ENCODE peak calls at places on chromosomes 12 and 14, in eight cellular contexts. B is astrocyte of the spinal cord, Q is GM20000, P is coronary artery, J is MCF 10A, X is choroid plexus epithelial cell, G is natural killer cell, Z is K562. Y is an unnamed sample.

GRCh38 chr12:101908395-101908794 is 31.0 kb downstream of the DRAM1 start:
- DNase-seq in B (no peak), Q (no peak), P (no peak), J (no peak), X (no peak), G (no peak), Z (no peak), Y (no peak)

GRCh38 chr14:100421756-100422470 is 98.8 kb downstream of the SLC25A47 start:
- DNase-seq in B (no peak), Q (no peak), P (no peak), J (no peak), X (no peak), G (no peak), Z (no peak), Y (no peak)

GRCh38 chr12:29980304-29980703 is 196.6 kb upstream of the TMTC1 start:
- DNase-seq in B (no peak), Q (no peak), P (no peak), J (no peak), X (no peak), G (no peak), Z (no peak), Y (no peak)

GRCh38 chr14:38704220-38704619 is 398.8 kb downstream of the SEC23A start:
- DNase-seq in B (no peak), Q (no peak), P (no peak), J (no peak), X (no peak), G (no peak), Z (no peak), Y (no peak)

GRCh38 chr12:31928246-31929139 is 30.7 kb upstream of the RESF1 start:
- DNase-seq in B (no peak), Q (no peak), P (no peak), J (no peak), X (peak), G (no peak), Z (no peak), Y (no peak)

GRCh38 chr14:95557291-95557690 is 22.4 kb downstream of the GLRX5 start:
- DNase-seq in B (no peak), Q (no peak), P (no peak), J (no peak), X (no peak), G (no peak), Z (no peak), Y (no peak)

GRCh38 chr14:61555056-61555838 is 140.1 kb upstream of the HIF1A start:
- DNase-seq in B (peak), Q (no peak), P (no peak), J (no peak), X (peak), G (no peak), Z (no peak), Y (no peak)

GRCh38 chr12:94873368-94874085 is 130.0 kb downstream of the NDUFA12 start:
- DNase-seq in B (no peak), Q (peak), P (no peak), J (no peak), X (no peak), G (no peak), Z (peak), Y (peak)

GRCh38 chr12:27524839-27525238 is 833 bp downstream of the PPFIBP1 start:
- DNase-seq in B (peak), Q (no peak), P (no peak), J (peak), X (no peak), G (no peak), Z (no peak), Y (no peak)

GRCh38 chr12:89453121-89453520 is 71.5 kb downstream of the GALNT4 start:
- DNase-seq in B (no peak), Q (no peak), P (no peak), J (no peak), X (no peak), G (no peak), Z (no peak), Y (no peak)

GRCh38 chr12:66741919-66742318 is 63.0 kb upstream of the GRIP1 start:
- DNase-seq in B (no peak), Q (no peak), P (no peak), J (no peak), X (no peak), G (no peak), Z (no peak), Y (no peak)

GRCh38 chr14:67529947-67530935 is 2.8 kb upstream of the PLEKHH1 start:
- DNase-seq in B (no peak), Q (no peak), P (no peak), J (no peak), X (no peak), G (no peak), Z (no peak), Y (no peak)

GRCh38 chr12:25041006-25041741 is 92.3 kb upstream of the BCAT1 start:
- DNase-seq in B (peak), Q (peak), P (no peak), J (no peak), X (peak), G (no peak), Z (no peak), Y (no peak)

GRCh38 chr12:8081228-8081920 is 700 bp upstream of the NECAP1 start:
- DNase-seq in B (no peak), Q (no peak), P (no peak), J (peak), X (no peak), G (no peak), Z (peak), Y (no peak)

GRCh38 chr14:25622752-25623151 is 572.8 kb upstream of the STXBP6 start:
- DNase-seq in B (no peak), Q (no peak), P (no peak), J (no peak), X (no peak), G (no peak), Z (no peak), Y (no peak)

GRCh38 chr14:69684461-69685183 is 73.2 kb downstream of the SUSD6 start:
- DNase-seq in B (no peak), Q (no peak), P (no peak), J (no peak), X (no peak), G (no peak), Z (no peak), Y (no peak)

GRCh38 chr14:99575043-99576023 is 28.7 kb downstream of the CCDC85C start:
- DNase-seq in B (no peak), Q (no peak), P (no peak), J (peak), X (no peak), G (no peak), Z (peak), Y (no peak)

GRCh38 chr12:32183646-32184045 is 77.0 kb downstream of the BICD1 start:
- DNase-seq in B (no peak), Q (no peak), P (no peak), J (no peak), X (no peak), G (no peak), Z (no peak), Y (no peak)

GRCh38 chr12:9273276-9273675 is 65.1 kb upstream of the PZP start:
- DNase-seq in B (peak), Q (no peak), P (no peak), J (peak), X (peak), G (no peak), Z (no peak), Y (no peak)

GRCh38 chr14:69610859-69611263 is 535 bp upstream of the SUSD6 start:
- DNase-seq in B (no peak), Q (no peak), P (no peak), J (no peak), X (peak), G (no peak), Z (no peak), Y (no peak)

GRCh38 chr14:68800361-68800760 is 7.5 kb upstream of the ZFP36L1 start:
- DNase-seq in B (peak), Q (no peak), P (no peak), J (peak), X (no peak), G (no peak), Z (no peak), Y (no peak)

GRCh38 chr14:38211258-38211735 is 3.6 kb downstream of the SSTR1 start:
- DNase-seq in B (no peak), Q (no peak), P (no peak), J (no peak), X (no peak), G (no peak), Z (no peak), Y (no peak)

GRCh38 chr12:109988274-109988673 is 7.9 kb downstream of the GIT2 start:
- DNase-seq in B (no peak), Q (no peak), P (no peak), J (no peak), X (no peak), G (no peak), Z (no peak), Y (no peak)

GRCh38 chr14:106174206-106174605 is 647.8 kb downstream of the TMEM121 start:
- DNase-seq in B (no peak), Q (no peak), P (no peak), J (no peak), X (no peak), G (no peak), Z (no peak), Y (no peak)

GRCh38 chr12:14638066-14638465 is 58.3 kb downstream of the GUCY2C start:
- DNase-seq in B (no peak), Q (no peak), P (no peak), J (no peak), X (no peak), G (no peak), Z (no peak), Y (no peak)

GRCh38 chr14:89304972-89305703 is 111.9 kb downstream of the FOXN3 start:
- DNase-seq in B (peak), Q (peak), P (peak), J (peak), X (peak), G (no peak), Z (no peak), Y (peak)

GRCh38 chr14:58460772-58461171 is 33.3 kb downstream of the KIAA0586 start:
- DNase-seq in B (no peak), Q (no peak), P (no peak), J (no peak), X (no peak), G (no peak), Z (no peak), Y (no peak)

GRCh38 chr12:5487971-5488955 is 56.4 kb downstream of the NTF3 start:
- DNase-seq in B (peak), Q (no peak), P (no peak), J (no peak), X (no peak), G (no peak), Z (no peak), Y (no peak)

GRCh38 chr12:3600039-3600720 is 109.2 kb downstream of the PRMT8 start:
- DNase-seq in B (no peak), Q (no peak), P (no peak), J (no peak), X (peak), G (no peak), Z (peak), Y (no peak)

GRCh38 chr12:5377997-5378596 is 53.8 kb upstream of the NTF3 start:
- DNase-seq in B (no peak), Q (no peak), P (no peak), J (no peak), X (no peak), G (no peak), Z (no peak), Y (no peak)

GRCh38 chr14:53093206-53093605 is 59.9 kb downstream of the DDHD1 start:
- DNase-seq in B (peak), Q (no peak), P (no peak), J (peak), X (peak), G (no peak), Z (no peak), Y (no peak)

GRCh38 chr14:92502541-92503286 is 10.9 kb upstream of the RIN3 start:
- DNase-seq in B (no peak), Q (no peak), P (peak), J (no peak), X (no peak), G (no peak), Z (no peak), Y (no peak)

GRCh38 chr12:108306014-108306501 is 33.1 kb downstream of the CMKLR1 start:
- DNase-seq in B (peak), Q (no peak), P (no peak), J (peak), X (peak), G (peak), Z (no peak), Y (no peak)

GRCh38 chr12:2864198-2864597 is 7.4 kb upstream of the TEX52 start:
- DNase-seq in B (no peak), Q (no peak), P (no peak), J (no peak), X (no peak), G (no peak), Z (no peak), Y (no peak)

GRCh38 chr12:121811434-121812319 is 7.9 kb downstream of the SETD1B start:
- DNase-seq in B (peak), Q (peak), P (no peak), J (peak), X (peak), G (peak), Z (peak), Y (peak)

GRCh38 chr14:91349481-91350074 is 68.0 kb downstream of the CCDC88C start:
- DNase-seq in B (no peak), Q (peak), P (no peak), J (no peak), X (no peak), G (no peak), Z (no peak), Y (peak)

GRCh38 chr12:48865141-48865440 is 579 bp downstream of the RND1 start:
- DNase-seq in B (no peak), Q (no peak), P (no peak), J (no peak), X (no peak), G (peak), Z (no peak), Y (no peak)

GRCh38 chr12:48862691-48863090 is 3.0 kb downstream of the RND1 start:
- DNase-seq in B (no peak), Q (no peak), P (no peak), J (no peak), X (no peak), G (no peak), Z (no peak), Y (no peak)

GRCh38 chr12:48863296-48863695 is 2.4 kb downstream of the RND1 start:
- DNase-seq in B (no peak), Q (no peak), P (no peak), J (no peak), X (no peak), G (no peak), Z (no peak), Y (no peak)

GRCh38 chr12:48868446-48868845 is 2.8 kb upstream of the RND1 start:
- DNase-seq in B (no peak), Q (no peak), P (no peak), J (no peak), X (no peak), G (no peak), Z (no peak), Y (no peak)

GRCh38 chr12:48865441-48866290 is at the start of gene RND1:
- DNase-seq in B (peak), Q (peak), P (peak), J (peak), X (peak), G (peak), Z (peak), Y (peak)
- TF ChIP-seq CTCF in B (peak), Q (no peak), P (no peak), J (no peak), X (peak), G (no peak), Z (no peak), Y (no peak)

GRCh38 chr14:103233328-103233727 is 100.7 kb upstream of the EIF5 start:
- DNase-seq in B (no peak), Q (no peak), P (no peak), J (no peak), X (peak), G (no peak), Z (no peak), Y (peak)

GRCh38 chr14:103232338-103232808 is 101.7 kb upstream of the EIF5 start:
- DNase-seq in B (no peak), Q (no peak), P (no peak), J (peak), X (no peak), G (no peak), Z (no peak), Y (peak)

GRCh38 chr14:103230658-103231334 is 103.2 kb upstream of the EIF5 start:
- DNase-seq in B (no peak), Q (peak), P (no peak), J (no peak), X (no peak), G (no peak), Z (no peak), Y (peak)

GRCh38 chr14:103231376-103232019 is 102.5 kb upstream of the EIF5 start:
- DNase-seq in B (no peak), Q (peak), P (no peak), J (no peak), X (no peak), G (no peak), Z (no peak), Y (peak)

DNA sequence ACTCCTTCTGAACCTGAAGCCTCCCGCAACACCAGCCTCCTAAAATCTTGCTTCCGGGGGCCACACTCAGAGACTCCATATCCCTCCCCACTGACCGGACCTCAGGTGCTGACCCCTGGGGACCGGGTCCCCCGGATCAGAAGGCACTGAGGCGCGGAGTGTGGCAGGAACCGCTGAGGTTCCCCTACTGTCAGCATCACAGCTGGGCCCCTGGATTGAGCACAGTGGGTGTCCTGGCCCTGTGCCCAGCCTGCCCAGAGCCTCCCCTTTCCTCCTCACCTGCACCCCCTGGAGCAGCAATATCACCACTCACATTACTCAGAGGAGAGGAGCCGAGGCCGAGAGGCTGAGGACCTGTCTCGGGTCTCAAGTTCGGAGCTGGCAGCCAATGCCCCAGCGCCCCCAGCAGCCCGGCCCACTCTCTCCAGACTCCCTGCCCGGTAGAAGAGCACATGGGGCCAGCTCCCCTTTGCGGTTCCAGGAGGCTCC is 101.2 kb upstream of the EIF5 start:
- DNase-seq in B (no peak), Q (no peak), P (no peak), J (no peak), X (no peak), G (no peak), Z (no peak), Y (no peak)
- TF ChIP-seq CTCF in B (no peak), Q (no peak), P (no peak), J (no peak), X (no peak), G (no peak), Z (no peak), Y (no peak)

GRCh38 chr14:73283592-73284379 is 46.5 kb downstream of the PAPLN start:
- DNase-seq in B (peak), Q (no peak), P (no peak), J (no peak), X (peak), G (no peak), Z (no peak), Y (no peak)
- TF ChIP-seq CTCF in B (peak), Q (no peak), P (no peak), J (no peak), X (peak), G (no peak), Z (no peak), Y (no peak)

GRCh38 chr12:42588981-42589464 is 523 bp downstream of the PRICKLE1 start:
- DNase-seq in B (peak), Q (peak), P (peak), J (peak), X (peak), G (no peak), Z (peak), Y (peak)
- TF ChIP-seq CTCF in B (peak), Q (no peak), P (peak), J (peak), X (peak), G (no peak), Z (peak), Y (peak)